ENCODE peak calls at places on chromosomes 7 and 10, in five cellular contexts. U, P, M, B and F are unnamed samples.

GRCh38 chr7:108947521-108947920 is 377.8 kb downstream of the DNAJB9 start:
- DNase-seq in U (no peak), B (no peak), M (no peak), P (no peak), F (no peak)

GRCh38 chr10:70399177-70399576 is 4.8 kb upstream of the EIF4EBP2 start:
- DNase-seq in P (no peak), B (no peak), M (no peak), U (no peak), F (no peak)

GRCh38 chr10:92124524-92125168 is 166.2 kb downstream of the CPEB3 start:
- DNase-seq in M (peak), P (no peak), U (no peak), B (no peak), F (peak)

GRCh38 chr10:93461124-93461806 is 20.9 kb downstream of the MYOF start:
- DNase-seq in U (no peak), P (no peak), M (peak), B (no peak), F (peak)

GRCh38 chr7:51132661-51133060 is 183.9 kb downstream of the COBL start:
- DNase-seq in P (no peak), U (no peak), B (no peak), M (no peak), F (no peak)

GRCh38 chr7:107891619-107892366 is 810 bp downstream of the DLD start:
- DNase-seq in U (no peak), M (no peak), P (no peak), B (no peak), F (peak)

GRCh38 chr10:6151087-6151977 is 51.4 kb upstream of the PFKFB3 start:
- DNase-seq in B (no peak), U (no peak), P (peak), M (peak), F (peak)

GRCh38 chr7:135911091-135911490 is 66.1 kb downstream of the MTPN start:
- DNase-seq in M (no peak), U (no peak), P (no peak), B (no peak), F (no peak)

GRCh38 chr10:122780391-122780790 is 65.3 kb downstream of the CUZD1 start:
- DNase-seq in P (no peak), B (no peak), U (no peak), M (peak), F (peak)

GRCh38 chr7:82506702-82507101 is 63.1 kb upstream of the CACNA2D1 start:
- DNase-seq in B (no peak), M (no peak), U (no peak), P (peak), F (peak)

GRCh38 chr7:126689037-126689436 is 563.7 kb downstream of the GRM8 start:
- DNase-seq in U (no peak), P (no peak), M (peak), B (no peak), F (peak)

GRCh38 chr10:23063387-23064287 is 31.7 kb upstream of the MSRB2 start:
- DNase-seq in B (no peak), P (no peak), U (no peak), M (peak), F (peak)

GRCh38 chr7:140646931-140647647 is 6.5 kb upstream of the DENND2A start:
- DNase-seq in P (no peak), U (no peak), B (no peak), M (peak), F (peak)

GRCh38 chr10:125217986-125218675 is 57.8 kb upstream of the CTBP2 start:
- DNase-seq in P (no peak), U (no peak), M (no peak), B (no peak), F (no peak)

GRCh38 chr10:108982141-108982540 is 941.2 kb downstream of the XPNPEP1 start:
- DNase-seq in U (no peak), M (no peak), B (no peak), P (no peak), F (no peak)

GRCh38 chr7:101843293-101844271 is 26.2 kb downstream of the CUX1 start:
- DNase-seq in M (no peak), B (no peak), U (no peak), P (no peak), F (no peak)

GRCh38 chr10:30176182-30176581 is 116.8 kb upstream of the JCAD start:
- DNase-seq in P (no peak), M (peak), B (no peak), U (no peak), F (no peak)

GRCh38 chr7:141158562-141158961 is 84.7 kb downstream of the TMEM178B start:
- DNase-seq in U (no peak), B (peak), P (peak), M (peak), F (peak)

GRCh38 chr7:125169088-125169487 is 239.5 kb upstream of the POT1 start:
- DNase-seq in M (no peak), U (no peak), P (no peak), B (no peak), F (no peak)

GRCh38 chr10:58237014-58237830 is 30.5 kb downstream of the IPMK start:
- DNase-seq in M (peak), B (no peak), U (no peak), P (no peak), F (peak)

GRCh38 chr10:75014516-75015230 is 96.8 kb upstream of the SAMD8 start:
- DNase-seq in B (no peak), U (no peak), P (no peak), M (no peak), F (no peak)

GRCh38 chr7:137950263-137950621 is 51.6 kb downstream of the CREB3L2 start:
- DNase-seq in B (no peak), P (no peak), U (no peak), M (no peak), F (no peak)

GRCh38 chr10:99964791-99965190 is 45.0 kb downstream of the DNMBP start:
- DNase-seq in U (no peak), M (peak), P (no peak), B (no peak), F (peak)

GRCh38 chr10:53298443-53298842 is 525.9 kb upstream of the MBL2 start:
- DNase-seq in U (no peak), B (no peak), P (no peak), M (no peak), F (no peak)

GRCh38 chr7:102272075-102272916 is 14.4 kb upstream of the SH2B2 start:
- DNase-seq in U (no peak), M (peak), P (peak), B (no peak), F (peak)

GRCh38 chr10:8054243-8054497 is 318 bp upstream of the GATA3 start:
- DNase-seq in B (no peak), M (peak), P (no peak), U (no peak), F (peak)

GRCh38 chr10:95225136-95225535 is 31.1 kb downstream of the ACSM6 start:
- DNase-seq in U (no peak), P (no peak), M (no peak), B (no peak), F (no peak)

GRCh38 chr10:35089641-35090161 is 440 bp downstream of the CUL2 start:
- DNase-seq in P (no peak), B (no peak), M (peak), U (no peak), F (peak)

GRCh38 chr10:133165556-133166503 is 5.8 kb downstream of the KNDC1 start:
- DNase-seq in M (no peak), B (no peak), U (no peak), P (no peak), F (no peak)

GRCh38 chr7:95319570-95319969 is 4.8 kb downstream of the PON1 start:
- DNase-seq in P (no peak), B (no peak), M (no peak), U (no peak), F (no peak)
- TF ChIP-seq CTCF in P (no peak), B (no peak), M (no peak), U (no peak), F (no peak)

GRCh38 chr7:23539494-23539907 is 7.7 kb upstream of the TRA2A start:
- DNase-seq in M (no peak), U (no peak), B (no peak), P (no peak), F (no peak)
- H3K4me3 ChIP-seq in M (no peak), U (no peak), B (no peak), P (no peak), F (no peak)

GRCh38 chr7:18700147-18700546 is 204.6 kb downstream of the HDAC9 start:
- DNase-seq in M (no peak), P (no peak), B (no peak), U (no peak), F (no peak)
- TF ChIP-seq CTCF in M (no peak), P (no peak), B (peak), U (no peak), F (no peak)

GRCh38 chr10:103539751-103540150 is 46.2 kb downstream of the NEURL1 start:
- DNase-seq in U (no peak), M (no peak), P (no peak), B (no peak), F (no peak)

GRCh38 chr10:103533827-103534226 is 40.3 kb downstream of the NEURL1 start:
- DNase-seq in P (no peak), U (no peak), B (no peak), M (no peak), F (no peak)

GRCh38 chr10:103534621-103535498 is 41.4 kb downstream of the NEURL1 start:
- DNase-seq in U (no peak), M (no peak), P (no peak), B (no peak), F (no peak)

GRCh38 chr10:103540722-103541121 is 47.2 kb downstream of the NEURL1 start:
- DNase-seq in U (no peak), B (no peak), M (no peak), P (no peak), F (peak)

GRCh38 chr10:103535595-103535994 is 42.1 kb downstream of the NEURL1 start:
- DNase-seq in M (no peak), B (no peak), U (no peak), P (no peak), F (no peak)
- H3K4me3 ChIP-seq in M (no peak), B (no peak), U (no peak), P (no peak), F (no peak)